ENCODE peak calls at places on chromosomes 3 and 15, in ten cellular contexts. N is stomach, D is cardiac fibroblast, G is IMR-90, C is neural progenitor cell, R is AG09309, X is lower leg skin, T is DND-41, F is cardiac muscle cell, P is pancreas. W is an unnamed sample.

GRCh38 chr3:157669403-157669802 is 166.2 kb upstream of the VEPH1 start:
- DNase-seq in N (no peak), D (no peak), G (no peak), C (no peak), R (no peak), X (no peak), T (no peak), F (no peak), P (no peak), W (no peak)

GRCh38 chr3:197746801-197747237 is 2.9 kb upstream of the FYTTD1 start:
- DNase-seq in N (no peak), D (peak), G (no peak), C (no peak), R (no peak), X (no peak), T (no peak), F (no peak), P (no peak), W (peak)

GRCh38 chr15:32790352-32790999 is 72.7 kb downstream of the GREM1 start:
- DNase-seq in N (no peak), D (no peak), G (peak), C (no peak), R (no peak), X (no peak), T (no peak), F (no peak), P (no peak), W (peak)

GRCh38 chr3:46895204-46895660 is 17.7 kb downstream of the PTH1R start:
- DNase-seq in N (peak), D (peak), G (peak), C (peak), R (no peak), X (peak), T (peak), F (peak), P (peak), W (peak)

GRCh38 chr15:101307897-101308603 is 13.0 kb upstream of the SNRPA1 start:
- DNase-seq in N (peak), D (no peak), G (no peak), C (no peak), R (no peak), X (peak), T (peak), F (no peak), P (no peak), W (no peak)

GRCh38 chr3:59866076-59866475 is 816.3 kb upstream of the CFAP20DC start:
- DNase-seq in N (no peak), D (no peak), G (no peak), C (no peak), R (no peak), X (no peak), T (no peak), F (no peak), P (no peak), W (peak)

GRCh38 chr3:64082411-64082810 is 59.1 kb upstream of the PSMD6 start:
- DNase-seq in N (no peak), D (no peak), G (peak), C (no peak), R (no peak), X (no peak), T (no peak), F (no peak), P (no peak), W (no peak)

GRCh38 chr15:58165661-58166060 is 27.5 kb downstream of the AQP9 start:
- DNase-seq in N (peak), D (peak), G (peak), C (no peak), R (peak), X (no peak), T (no peak), F (peak), P (peak), W (peak)

GRCh38 chr15:66188464-66188863 is 65.1 kb downstream of the MEGF11 start:
- DNase-seq in N (no peak), D (no peak), G (no peak), C (no peak), R (no peak), X (peak), T (no peak), F (no peak), P (no peak), W (no peak)

GRCh38 chr15:78374436-78375393 is 34.6 kb downstream of the CRABP1 start:
- DNase-seq in N (peak), D (no peak), G (no peak), C (no peak), R (no peak), X (peak), T (peak), F (no peak), P (peak), W (no peak)

DNA sequence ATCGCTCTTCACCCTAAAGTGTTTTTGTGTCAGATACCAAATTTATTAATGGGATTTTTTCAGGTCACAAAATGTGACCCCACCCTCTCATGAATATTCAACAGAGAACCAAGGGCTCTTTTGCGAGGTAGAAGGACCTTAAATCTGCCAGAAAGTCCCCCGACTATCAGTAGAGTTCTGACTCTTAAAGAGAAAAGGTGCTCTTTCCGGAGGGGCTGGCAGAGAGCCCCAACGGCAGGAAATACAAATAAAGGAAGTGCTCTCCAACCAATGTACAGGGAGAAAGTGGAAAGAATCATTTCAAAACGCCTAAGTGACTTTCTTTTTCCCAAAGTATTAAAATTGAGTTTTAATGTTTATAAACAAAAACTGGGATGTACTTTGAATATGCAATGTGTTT is 517.2 kb downstream of the FOXP1 start:
- DNase-seq in N (peak), D (no peak), G (no peak), C (no peak), R (no peak), X (no peak), T (peak), F (no peak), P (no peak), W (no peak)
- H3K4me3 ChIP-seq in N (peak), D (no peak), G (no peak), C (peak), R (no peak), X (no peak), T (no peak), F (peak), P (no peak), W (no peak)

DNA sequence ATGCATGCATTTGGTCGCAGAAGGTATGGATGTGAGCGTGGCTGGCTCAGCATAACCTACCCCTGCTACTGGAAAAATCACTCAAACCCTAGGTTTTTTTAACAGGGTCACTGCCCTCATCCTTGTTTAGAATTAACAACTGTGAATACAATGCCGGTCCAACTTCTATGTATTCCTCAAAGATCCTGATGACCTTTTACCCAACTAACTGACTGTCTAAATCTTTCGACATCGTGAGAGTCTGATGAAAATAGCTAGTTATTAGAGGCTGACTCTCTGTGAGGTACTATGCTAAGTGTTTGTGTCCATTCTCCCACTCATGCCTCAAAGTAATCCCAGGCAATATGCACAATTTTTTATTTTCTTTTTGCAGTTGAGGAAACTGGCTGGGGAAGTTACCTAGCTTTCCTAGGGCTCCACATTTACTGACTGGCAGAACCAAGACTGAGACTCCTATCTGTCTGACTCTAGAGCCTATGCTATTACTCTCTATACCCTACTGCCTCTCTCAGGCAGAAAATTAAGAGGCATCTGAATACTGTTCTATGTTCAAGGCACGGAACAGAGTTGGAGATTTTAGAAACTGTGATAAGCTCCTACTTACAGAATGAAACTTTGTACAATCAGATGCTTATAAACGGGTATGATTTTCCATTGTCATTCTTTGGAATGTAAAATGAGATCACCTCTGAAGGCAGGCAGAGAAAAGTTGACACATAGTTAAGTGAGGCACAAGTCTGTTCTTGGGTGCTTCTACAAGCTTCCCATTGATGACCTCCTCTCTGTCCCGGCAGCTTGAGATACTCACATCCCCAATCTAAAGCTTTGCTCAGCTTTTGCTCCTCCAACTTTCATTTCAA is 56.4 kb downstream of the FILIP1L start:
- DNase-seq in N (no peak), D (peak), G (no peak), C (no peak), R (no peak), X (no peak), T (no peak), F (no peak), P (no peak), W (peak)
- TF ChIP-seq CTCF in N (no peak), D (no peak), G (no peak), C (no peak), R (no peak), X (no peak), T (no peak), F (peak), P (no peak), W (peak)

DNA sequence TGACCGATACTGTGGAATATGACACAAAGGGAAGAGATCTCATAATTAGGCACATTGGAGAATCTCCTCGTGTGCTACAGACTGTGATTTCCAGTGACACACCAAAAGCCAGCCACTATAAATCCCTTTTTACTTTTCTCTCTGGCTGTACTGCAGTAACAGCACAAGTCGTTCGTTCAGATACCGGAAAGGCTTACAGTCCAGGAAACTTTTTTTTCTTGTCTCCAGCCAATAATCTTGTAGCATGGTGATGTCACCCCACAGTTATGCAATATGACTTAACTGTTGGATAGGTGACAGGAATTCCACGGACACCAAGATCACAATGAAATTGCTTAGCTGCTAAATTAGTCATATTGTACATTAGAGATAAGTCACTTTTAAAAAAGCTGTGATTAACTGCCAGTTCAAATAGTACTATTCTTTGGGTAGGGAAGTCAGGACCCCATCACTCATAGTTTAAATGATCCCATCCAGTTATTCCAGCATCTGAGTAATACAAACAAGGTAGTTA is 36.3 kb upstream of the TSC22D2 start:
- DNase-seq in N (peak), D (peak), G (peak), C (peak), R (peak), X (no peak), T (no peak), F (peak), P (no peak), W (peak)
- H3K4me3 ChIP-seq in N (peak), D (peak), G (peak), C (no peak), R (peak), X (no peak), T (no peak), F (no peak), P (no peak), W (peak)

DNA sequence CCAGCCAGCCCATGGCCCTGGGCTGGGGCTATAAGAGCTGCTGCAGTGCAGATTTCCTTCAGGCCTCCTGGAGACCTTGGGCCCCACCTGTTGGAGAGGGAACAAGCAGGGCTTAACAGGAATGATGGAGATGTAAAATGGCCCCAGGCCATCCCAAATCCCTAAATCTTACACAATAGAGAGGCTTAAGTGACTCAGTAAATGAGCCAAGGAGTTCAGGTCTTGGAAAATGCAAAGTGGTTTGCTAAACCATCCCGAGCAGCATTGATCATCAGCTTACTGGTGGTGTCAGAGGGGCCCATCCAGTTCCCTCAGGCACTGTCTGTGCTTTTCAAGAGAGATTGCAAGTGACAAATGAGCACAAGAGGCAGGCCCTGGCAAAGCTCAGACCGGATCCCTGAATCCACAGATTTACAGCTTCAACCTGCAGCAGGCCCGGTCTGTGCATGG is 325.5 kb downstream of the UACA start:
- DNase-seq in N (no peak), D (no peak), G (no peak), C (peak), R (no peak), X (no peak), T (no peak), F (peak), P (no peak), W (no peak)
- TF ChIP-seq CTCF in N (no peak), D (no peak), G (no peak), C (peak), R (no peak), X (no peak), T (no peak), F (no peak), P (no peak), W (no peak)

GRCh38 chr3:149635396-149635795 is 22.4 kb downstream of the WWTR1 start:
- DNase-seq in N (no peak), D (no peak), G (no peak), C (no peak), R (no peak), X (no peak), T (no peak), F (no peak), P (no peak), W (no peak)
- H3K4me3 ChIP-seq in N (no peak), D (no peak), G (no peak), C (no peak), R (no peak), X (no peak), T (no peak), F (no peak), P (no peak), W (no peak)

DNA sequence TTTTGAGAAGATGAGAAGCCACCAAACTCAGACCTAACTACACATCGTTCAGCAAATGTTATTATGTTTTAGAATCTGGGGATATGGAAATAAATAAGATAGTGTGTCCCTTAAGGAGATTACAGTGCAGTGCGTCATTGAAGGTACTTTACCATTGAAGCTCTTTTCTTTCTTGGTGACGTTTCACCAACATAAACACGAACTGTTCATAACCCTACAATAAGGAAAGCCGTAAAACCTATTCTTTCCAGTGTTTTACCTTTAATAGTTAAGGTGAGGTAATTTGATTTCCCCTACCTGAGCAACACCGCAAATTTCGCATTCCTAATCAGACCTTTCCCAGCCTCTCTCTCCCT is 818 bp downstream of the CCDC66 start:
- DNase-seq in N (no peak), D (no peak), G (no peak), C (no peak), R (no peak), X (no peak), T (no peak), F (peak), P (no peak), W (no peak)
- TF ChIP-seq CTCF in N (peak), D (no peak), G (no peak), C (no peak), R (no peak), X (no peak), T (no peak), F (no peak), P (no peak), W (no peak)

DNA sequence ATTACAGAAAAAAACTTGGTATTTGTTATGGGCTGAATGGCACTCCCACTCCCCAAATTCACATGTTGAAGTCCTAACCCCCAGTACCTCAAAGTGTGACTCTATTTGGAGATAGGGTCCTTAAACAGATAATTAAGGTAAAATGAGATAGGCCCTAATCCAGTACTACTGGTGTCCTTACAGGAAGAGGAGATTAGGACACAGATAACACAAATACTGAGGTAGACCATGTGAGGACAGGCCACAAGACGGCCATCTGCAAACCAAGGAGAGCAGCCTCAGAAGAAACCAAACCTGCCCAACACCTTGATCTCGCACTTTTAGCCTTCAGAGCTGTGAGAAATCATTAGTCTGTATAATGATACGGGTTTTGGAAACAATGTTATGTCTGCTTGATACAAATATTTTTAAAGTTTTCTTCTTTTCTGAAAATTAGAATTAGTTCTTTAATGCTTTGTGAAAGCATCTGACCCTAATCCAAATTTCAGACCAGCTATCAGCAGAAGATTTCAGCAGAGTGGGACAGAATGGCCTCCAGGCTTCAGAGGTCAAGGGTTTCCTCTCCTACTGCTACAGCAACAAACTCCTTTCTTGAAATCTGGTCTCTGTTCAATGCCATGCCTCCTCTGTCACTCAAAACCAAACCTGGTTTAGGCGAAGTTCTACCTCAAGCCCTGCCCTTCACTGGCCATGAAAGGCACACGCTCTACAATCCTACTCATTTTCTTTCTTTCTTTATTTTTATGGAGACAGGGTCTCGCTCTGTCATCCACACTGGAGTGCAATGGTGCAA is 22.0 kb upstream of the HDC start:
- DNase-seq in N (no peak), D (no peak), G (no peak), C (no peak), R (no peak), X (no peak), T (no peak), F (no peak), P (no peak), W (no peak)
- H3K4me3 ChIP-seq in N (no peak), D (no peak), G (no peak), C (no peak), R (no peak), X (no peak), T (no peak), F (no peak), P (no peak), W (no peak)

GRCh38 chr3:134680796-134681526 is 30.1 kb upstream of the KY start:
- DNase-seq in N (no peak), D (no peak), G (no peak), C (no peak), R (no peak), X (no peak), T (no peak), F (no peak), P (no peak), W (no peak)

GRCh38 chr3:134681527-134681910 is 30.7 kb upstream of the KY start:
- DNase-seq in N (no peak), D (no peak), G (no peak), C (no peak), R (no peak), X (no peak), T (no peak), F (no peak), P (no peak), W (no peak)

GRCh38 chr3:134677987-134678308 is 27.1 kb upstream of the KY start:
- DNase-seq in N (no peak), D (no peak), G (no peak), C (no peak), R (no peak), X (no peak), T (no peak), F (no peak), P (no peak), W (no peak)

GRCh38 chr3:134675726-134676252 is 25.0 kb upstream of the KY start:
- DNase-seq in N (no peak), D (no peak), G (peak), C (no peak), R (no peak), X (no peak), T (no peak), F (no peak), P (no peak), W (peak)

DNA sequence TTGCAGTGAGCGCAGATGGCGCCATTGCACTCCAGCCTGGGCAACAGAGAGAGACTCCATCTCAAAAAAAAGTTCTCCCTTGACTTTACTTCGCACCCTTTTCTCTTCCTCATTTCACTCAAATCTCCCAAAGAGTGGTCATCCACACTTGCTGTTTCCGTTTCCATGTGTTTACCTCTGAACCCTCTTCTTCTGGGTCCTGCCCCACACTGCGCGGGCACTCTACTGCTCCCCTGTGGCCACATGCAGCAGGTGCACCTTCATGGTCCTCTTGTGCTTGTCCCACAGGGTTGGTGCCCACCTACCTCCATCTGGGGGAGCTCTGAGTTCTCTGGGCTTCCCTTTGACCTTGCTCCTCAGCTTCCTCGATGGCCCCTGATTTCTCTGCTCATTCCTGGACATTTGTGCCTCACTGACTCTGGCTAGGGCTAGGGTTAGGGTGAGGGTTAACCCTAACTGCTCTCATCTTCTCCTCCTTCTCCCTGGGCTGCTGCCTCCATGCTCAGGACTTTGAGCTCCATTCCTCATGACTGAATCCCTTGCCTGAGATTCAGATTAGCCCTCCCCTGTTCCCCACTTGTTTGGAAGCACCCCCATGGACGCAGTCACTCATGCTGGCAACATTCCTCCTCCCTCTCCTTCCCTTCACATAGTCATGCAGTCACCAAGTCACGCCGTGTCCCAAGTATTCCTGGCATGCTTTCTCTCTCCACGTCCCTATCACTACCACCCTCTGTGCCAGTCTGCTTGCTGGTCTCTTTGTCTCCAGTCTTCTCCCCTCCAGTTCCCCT is 26.6 kb upstream of the KY start:
- DNase-seq in N (no peak), D (peak), G (no peak), C (peak), R (no peak), X (no peak), T (peak), F (peak), P (no peak), W (no peak)
- TF ChIP-seq CTCF in N (peak), D (peak), G (peak), C (peak), R (peak), X (no peak), T (peak), F (peak), P (no peak), W (peak)

W was measured in choroid plexus epithelial cell.